ENCODE peak calls at places on chromosomes 13 and 19, in five cellular contexts. M is fibroblast of the aortic adventitia, Z is Peyer's patch, J is lung, E is colonic mucosa. I is an unnamed sample.

GRCh38 chr19:46206176-46206575 is 23.4 kb upstream of the IGFL1 start:
- DNase-seq in M (no peak), Z (no peak), J (no peak), E (no peak), I (no peak)

GRCh38 chr19:46728693-46729339 is 11.9 kb upstream of the PRKD2 start:
- DNase-seq in M (peak), Z (peak), J (peak), E (peak), I (no peak)

GRCh38 chr19:48750351-48750750 is 2.1 kb downstream of the FUT1 start:
- DNase-seq in M (no peak), Z (no peak), J (no peak), E (no peak), I (no peak)

GRCh38 chr19:53782698-53783097 is 41.4 kb downstream of the NLRP12 start:
- DNase-seq in M (no peak), Z (no peak), J (no peak), E (no peak), I (no peak)

GRCh38 chr19:37511821-37512220 is 5.1 kb downstream of the ZNF793 start:
- DNase-seq in M (no peak), Z (no peak), J (no peak), E (no peak), I (no peak)

GRCh38 chr19:4713384-4713951 is 10.2 kb downstream of the DPP9 start:
- DNase-seq in M (peak), Z (no peak), J (peak), E (peak), I (peak)

GRCh38 chr19:49857834-49858590 is 7.1 kb downstream of the PTOV1 start:
- DNase-seq in M (no peak), Z (no peak), J (no peak), E (no peak), I (no peak)

GRCh38 chr13:105814219-105814901 is 721.1 kb downstream of the EFNB2 start:
- DNase-seq in M (no peak), Z (no peak), J (no peak), E (no peak), I (no peak)

GRCh38 chr19:46787331-46788100 is 878 bp downstream of the SLC1A5 start:
- DNase-seq in M (peak), Z (peak), J (peak), E (peak), I (no peak)

GRCh38 chr13:102903659-102904407 is 58.0 kb downstream of the ERCC5 start:
- DNase-seq in M (peak), Z (no peak), J (no peak), E (no peak), I (no peak)

GRCh38 chr19:49217382-49217781 is 59.8 kb downstream of the TRPM4 start:
- DNase-seq in M (peak), Z (no peak), J (no peak), E (no peak), I (no peak)

GRCh38 chr19:49391581-49392399 is 3.7 kb downstream of the KASH5 start:
- DNase-seq in M (peak), Z (peak), J (peak), E (peak), I (peak)

GRCh38 chr19:13784731-13785452 is 10.4 kb upstream of the ZSWIM4 start:
- DNase-seq in M (peak), Z (peak), J (peak), E (peak), I (no peak)

GRCh38 chr19:41395355-41395754 is 1.8 kb downstream of the EXOSC5 start:
- DNase-seq in M (no peak), Z (no peak), J (no peak), E (no peak), I (no peak)

GRCh38 chr13:114119196-114119595 is 13.2 kb downstream of the RASA3 start:
- DNase-seq in M (peak), Z (no peak), J (no peak), E (no peak), I (no peak)

GRCh38 chr19:56167064-56167578 is 8.7 kb upstream of the GALP start:
- DNase-seq in M (peak), Z (no peak), J (no peak), E (no peak), I (no peak)

GRCh38 chr13:40132249-40132648 is 476.8 kb downstream of the COG6 start:
- DNase-seq in M (no peak), Z (no peak), J (no peak), E (no peak), I (no peak)

GRCh38 chr19:37654525-37654832 is 786 bp downstream of the ZFP30 start:
- DNase-seq in M (peak), Z (no peak), J (no peak), E (no peak), I (no peak)

GRCh38 chr19:15128162-15128770 is 21.1 kb downstream of the SYDE1 start:
- DNase-seq in M (no peak), Z (no peak), J (no peak), E (peak), I (no peak)

GRCh38 chr19:46461537-46461936 is 9.8 kb downstream of the PNMA8A start:
- DNase-seq in M (no peak), Z (no peak), J (no peak), E (no peak), I (no peak)

GRCh38 chr19:58154287-58154678 is 3.7 kb upstream of the ZNF329 start:
- DNase-seq in M (peak), Z (no peak), J (peak), E (peak), I (no peak)

GRCh38 chr13:26442541-26442940 is 114.9 kb upstream of the WASF3 start:
- DNase-seq in M (peak), Z (no peak), J (no peak), E (no peak), I (no peak)

GRCh38 chr13:29707876-29708543 is 112.5 kb upstream of the SLC7A1 start:
- DNase-seq in M (peak), Z (peak), J (no peak), E (peak), I (no peak)

GRCh38 chr19:4555657-4556561 is 3.6 kb downstream of the SEMA6B start:
- DNase-seq in M (no peak), Z (no peak), J (no peak), E (peak), I (no peak)

GRCh38 chr13:109151696-109152095 is 522.3 kb downstream of the MYO16 start:
- DNase-seq in M (no peak), Z (no peak), J (no peak), E (no peak), I (no peak)

GRCh38 chr19:35265126-35265995 is 3.4 kb upstream of the USF2 start:
- DNase-seq in M (no peak), Z (no peak), J (no peak), E (no peak), I (no peak)

GRCh38 chr13:76942363-76942762 is 5.9 kb upstream of the ACOD1 start:
- DNase-seq in M (no peak), Z (no peak), J (no peak), E (no peak), I (no peak)
- TF ChIP-seq CTCF in M (no peak), Z (no peak), J (no peak), E (no peak), I (no peak)

GRCh38 chr13:95276119-95276505 is 25.1 kb downstream of the ABCC4 start:
- DNase-seq in M (no peak), Z (no peak), J (no peak), E (no peak), I (no peak)

GRCh38 chr13:95275322-95276118 is 25.7 kb downstream of the ABCC4 start:
- DNase-seq in M (peak), Z (no peak), J (no peak), E (no peak), I (no peak)

GRCh38 chr13:95281258-95281602 is 20.0 kb downstream of the ABCC4 start:
- DNase-seq in M (no peak), Z (no peak), J (no peak), E (no peak), I (no peak)
- H3K4me3 ChIP-seq in M (no peak), Z (no peak), J (no peak), E (no peak), I (no peak)

DNA sequence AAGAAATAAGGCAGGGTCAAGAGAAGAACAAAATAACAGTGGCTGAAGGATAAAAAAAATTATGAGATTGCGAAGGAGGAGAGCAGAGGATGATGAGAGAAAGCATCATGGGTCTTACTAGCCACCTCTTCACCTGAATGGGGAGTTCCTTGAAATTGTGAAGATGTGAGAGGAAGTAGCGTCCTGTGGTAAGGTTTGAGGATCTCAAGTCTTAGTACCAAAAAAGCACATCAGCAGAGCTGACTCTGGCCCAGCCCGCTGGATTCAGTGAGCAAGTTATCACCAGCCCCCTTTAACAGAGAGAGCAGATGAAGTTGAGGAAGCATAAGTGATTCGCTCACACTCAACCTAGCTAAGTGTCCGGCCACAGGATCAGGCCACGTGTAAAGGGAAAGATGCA is 61.8 kb downstream of the RXFP2 start:
- DNase-seq in M (no peak), Z (no peak), J (no peak), E (no peak), I (no peak)
- TF ChIP-seq CTCF in M (no peak), Z (no peak), J (no peak), E (no peak), I (no peak)

DNA sequence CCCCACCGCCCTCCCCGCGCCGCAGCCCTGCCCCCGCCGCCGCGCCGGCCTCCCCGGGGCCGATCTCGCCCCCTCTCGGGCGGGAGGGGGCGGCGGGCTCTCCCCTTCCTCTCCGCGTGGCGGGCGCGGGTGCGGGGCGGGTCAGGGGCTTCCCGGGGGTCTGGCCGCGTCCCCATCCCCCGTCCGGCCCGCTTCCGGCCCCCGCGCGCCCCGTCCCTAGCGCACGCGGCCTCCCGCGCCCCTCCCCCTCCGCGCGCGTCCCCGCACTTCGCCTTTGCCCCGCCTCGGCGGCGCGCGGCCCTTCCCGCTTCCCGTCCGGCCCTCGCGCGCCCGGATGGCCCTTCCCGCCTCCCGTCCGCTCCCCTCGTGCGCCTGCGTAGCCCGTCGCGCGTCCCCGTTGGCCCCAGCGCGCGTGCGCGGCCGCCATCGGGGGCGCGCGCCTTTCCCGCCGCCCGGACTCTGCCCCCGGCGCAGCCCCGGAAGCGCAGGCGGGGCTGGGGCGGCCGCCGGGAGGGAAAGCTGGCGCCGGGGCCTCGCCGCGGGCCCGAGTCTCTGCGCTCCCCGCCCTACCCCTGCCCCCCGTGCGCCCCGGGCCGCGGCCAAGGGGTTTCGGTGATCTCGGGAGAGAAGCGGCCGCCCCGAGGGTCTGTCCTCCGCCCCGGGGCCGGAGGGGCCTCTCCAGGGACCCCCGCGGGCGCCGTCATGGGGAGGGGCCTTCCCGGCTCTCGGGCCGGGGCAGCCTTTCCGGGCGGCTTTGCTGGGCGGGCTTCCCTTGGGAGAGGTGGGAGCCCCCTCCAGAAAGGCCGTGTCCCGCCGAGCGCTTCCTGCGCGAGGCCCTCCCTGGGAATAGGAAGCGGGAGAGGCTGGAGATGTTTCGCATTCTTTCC is 519 bp downstream of the PTBP1 start:
- DNase-seq in M (peak), Z (peak), J (peak), E (peak), I (no peak)
- H3K4me3 ChIP-seq in M (peak), Z (peak), J (peak), E (peak), I (peak)

GRCh38 chr19:17103177-17103576 is 27.6 kb downstream of the MYO9B start:
- DNase-seq in M (peak), Z (no peak), J (no peak), E (no peak), I (no peak)
- TF ChIP-seq CTCF in M (peak), Z (peak), J (no peak), E (peak), I (peak)

GRCh38 chr13:27533155-27533643 is 82.8 kb upstream of the MTIF3 start:
- DNase-seq in M (peak), Z (peak), J (peak), E (peak), I (no peak)
- H3K4me3 ChIP-seq in M (peak), Z (peak), J (no peak), E (peak), I (no peak)

GRCh38 chr19:18522124-18522861 is 423 bp upstream of the ELL start:
- DNase-seq in M (peak), Z (peak), J (peak), E (peak), I (peak)

GRCh38 chr19:18518639-18519038 is 3.2 kb downstream of the ELL start:
- DNase-seq in M (no peak), Z (no peak), J (no peak), E (no peak), I (no peak)

GRCh38 chr19:18519962-18520847 is 1.7 kb downstream of the ELL start:
- DNase-seq in M (peak), Z (peak), J (peak), E (peak), I (peak)

GRCh38 chr19:18521692-18522123 is at the start of gene ELL:
- DNase-seq in M (no peak), Z (no peak), J (no peak), E (no peak), I (no peak)

DNA sequence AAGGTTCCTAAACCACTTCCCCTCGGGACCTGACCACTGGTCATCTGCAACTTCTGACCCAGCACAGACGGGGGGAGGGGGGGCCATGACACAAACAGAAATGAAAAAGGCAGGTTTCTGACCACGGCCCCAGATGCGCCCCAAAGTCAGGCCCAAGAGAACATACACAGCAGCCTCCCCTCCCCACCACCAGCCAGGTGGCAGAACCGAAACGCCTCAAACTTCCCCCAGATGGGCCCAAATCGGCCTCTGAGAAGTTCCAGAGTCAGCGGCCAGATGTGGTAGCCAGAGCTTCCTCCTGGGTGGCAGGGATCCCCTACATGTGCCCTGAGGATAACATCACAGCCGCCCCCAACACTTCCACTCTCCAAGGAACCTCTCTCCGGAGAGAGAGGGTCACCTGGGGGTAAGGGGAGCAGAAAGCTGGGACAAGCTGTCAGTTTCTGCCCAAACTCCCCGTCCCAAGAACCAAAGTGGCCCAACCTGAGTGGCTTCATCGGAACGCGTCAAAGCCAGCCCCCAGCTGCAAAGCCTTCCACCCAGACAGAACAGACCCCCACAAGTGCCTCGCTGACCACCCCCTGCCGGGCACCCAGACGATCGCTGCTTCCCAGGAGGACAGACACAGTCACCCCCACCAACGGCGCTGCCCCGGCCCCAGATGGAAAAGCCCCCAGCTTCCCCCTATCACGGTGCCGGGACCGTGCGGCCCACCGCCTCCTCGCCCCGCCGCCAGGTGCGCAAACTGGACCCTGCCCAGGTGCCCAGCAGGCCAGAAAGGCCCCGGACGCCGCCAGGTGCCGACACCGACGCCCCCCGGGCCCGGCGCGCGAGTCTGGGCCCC is 800 bp downstream of the ELL start:
- DNase-seq in M (no peak), Z (peak), J (peak), E (peak), I (no peak)
- TF ChIP-seq CTCF in M (no peak), Z (no peak), J (no peak), E (no peak), I (no peak)

GRCh38 chr19:29664753-29665214 is 477 bp upstream of the PLEKHF1 start:
- DNase-seq in M (no peak), Z (no peak), J (no peak), E (no peak), I (no peak)

GRCh38 chr19:29662604-29663404 is 2.5 kb upstream of the PLEKHF1 start:
- DNase-seq in M (peak), Z (no peak), J (no peak), E (peak), I (peak)

GRCh38 chr19:29660835-29661234 is 4.4 kb upstream of the PLEKHF1 start:
- DNase-seq in M (no peak), Z (no peak), J (no peak), E (no peak), I (no peak)

GRCh38 chr19:29663861-29664752 is 1.2 kb upstream of the PLEKHF1 start:
- DNase-seq in M (no peak), Z (no peak), J (no peak), E (no peak), I (no peak)

DNA sequence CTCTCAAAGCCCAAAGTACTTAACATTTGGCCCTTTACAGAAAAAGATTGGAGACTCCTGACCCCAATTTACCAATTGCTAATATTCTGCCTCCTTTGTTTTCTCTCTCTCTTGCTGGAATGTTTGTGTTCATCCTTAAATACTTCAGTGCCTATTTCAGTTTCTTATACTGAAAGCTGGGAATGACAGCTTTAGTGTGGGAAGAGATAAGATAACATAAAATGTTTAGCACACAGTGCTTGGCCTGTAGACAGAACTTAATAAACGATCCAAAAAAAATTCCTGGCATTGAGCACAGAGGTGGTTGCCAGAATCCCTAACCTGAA is 3.0 kb upstream of the PLEKHF1 start:
- DNase-seq in M (no peak), Z (no peak), J (no peak), E (no peak), I (no peak)
- H3K4me3 ChIP-seq in M (peak), Z (no peak), J (no peak), E (no peak), I (no peak)

I was measured in LNCaP clone FGC.